ENCODE peak calls at places on chromosomes 6 and 20, in nine cellular contexts. Y is naive B cell; U is CD8-positive, alpha-beta memory T cell; D is RPMI7951; K is nephron progenitor cell; F is amygdala; W is GM04504; L is activated naive CD8-positive, alpha-beta T cell treated with anti-CD3 and anti-CD28 coated beads for 36 hours; X is stimulated activated CD4-positive, alpha-beta T cell treated with anti-CD3 and anti-CD28 coated beads, TNF-alpha, amount 100 ng/mL, for 1 hour. N is an unnamed sample.

GRCh38 chr20:25271486-25272222 is 23.8 kb downstream of the PYGB start:
- DNase-seq in Y (no peak), U (no peak), D (no peak), K (no peak), F (no peak), W (no peak), L (no peak), X (no peak), N (no peak)

GRCh38 chr6:98828991-98829411 is 5.4 kb upstream of the POU3F2 start:
- DNase-seq in Y (no peak), U (no peak), D (no peak), K (no peak), F (no peak), W (no peak), L (no peak), X (no peak), N (no peak)

GRCh38 chr6:97963148-97963680 is 680.2 kb upstream of the MMS22L start:
- DNase-seq in Y (no peak), U (no peak), D (no peak), K (no peak), F (no peak), W (no peak), L (no peak), X (no peak), N (no peak)

GRCh38 chr20:60316759-60317158 is 358.5 kb downstream of the CDH26 start:
- DNase-seq in Y (no peak), U (no peak), D (no peak), K (no peak), F (no peak), W (no peak), L (no peak), X (no peak), N (no peak)

GRCh38 chr6:154460306-154461071 is 50.0 kb downstream of the CNKSR3 start:
- DNase-seq in Y (no peak), U (no peak), D (peak; percentile 75), K (no peak), F (no peak), W (no peak), L (no peak), X (no peak), N (no peak)

GRCh38 chr6:68638225-68638900 is 3.3 kb downstream of the ADGRB3 start:
- DNase-seq in Y (no peak), U (no peak), D (no peak), K (peak; percentile 59), F (no peak), W (no peak), L (peak; percentile 2), X (no peak), N (no peak)

GRCh38 chr6:22785036-22785435 is 215.7 kb downstream of the HDGFL1 start:
- DNase-seq in Y (no peak), U (no peak), D (peak; percentile 57), K (peak; percentile 5), F (no peak), W (no peak), L (no peak), X (no peak), N (no peak)

GRCh38 chr6:143253630-143254029 is 192.9 kb downstream of the AIG1 start:
- DNase-seq in Y (no peak), U (no peak), D (no peak), K (no peak), F (no peak), W (no peak), L (no peak), X (no peak), N (no peak)

GRCh38 chr6:153852481-153852880 is 186.6 kb upstream of the OPRM1 start:
- DNase-seq in Y (no peak), U (no peak), D (no peak), K (no peak), F (no peak), W (no peak), L (no peak), X (no peak), N (no peak)

GRCh38 chr6:43491750-43492661 is 14.6 kb downstream of the TJAP1 start:
- DNase-seq in Y (no peak), U (no peak), D (peak; percentile 77), K (no peak), F (peak; percentile 47), W (no peak), L (no peak), X (no peak), N (no peak)

GRCh38 chr20:46757754-46758678 is 48.6 kb downstream of the SLC2A10 start:
- DNase-seq in Y (peak; percentile 25), U (peak; percentile 21), D (peak; percentile 59), K (peak; percentile 72), F (no peak), W (no peak), L (peak; percentile 50), X (peak; percentile 14), N (peak; percentile 67)

GRCh38 chr6:157768863-157769551 is 54.0 kb upstream of the SNX9 start:
- DNase-seq in Y (peak; percentile 22), U (no peak), D (no peak), K (no peak), F (no peak), W (no peak), L (no peak), X (no peak), N (no peak)

GRCh38 chr6:14260839-14261238 is 143.3 kb downstream of the CD83 start:
- DNase-seq in Y (no peak), U (no peak), D (no peak), K (no peak), F (no peak), W (no peak), L (no peak), X (no peak), N (no peak)

GRCh38 chr6:170083236-170084051 is 207.4 kb downstream of the DLL1 start:
- DNase-seq in Y (no peak), U (no peak), D (no peak), K (no peak), F (no peak), W (no peak), L (no peak), X (no peak), N (no peak)

GRCh38 chr6:143299253-143300166 is 151.0 kb downstream of the ADAT2 start:
- DNase-seq in Y (no peak), U (no peak), D (no peak), K (no peak), F (no peak), W (no peak), L (no peak), X (no peak), N (peak; percentile 30)

GRCh38 chr6:18323935-18324707 is 59.8 kb upstream of the DEK start:
- DNase-seq in Y (peak; percentile 55), U (peak; percentile 21), D (peak; percentile 42), K (peak; percentile 11), F (no peak), W (no peak), L (no peak), X (no peak), N (peak; percentile 53)

GRCh38 chr20:15528386-15529111 is 1044.7 kb downstream of the KIF16B start:
- DNase-seq in Y (no peak), U (no peak), D (peak; percentile 31), K (no peak), F (no peak), W (no peak), L (no peak), X (no peak), N (no peak)

GRCh38 chr6:11042750-11043551 is 1.2 kb downstream of the ELOVL2 start:
- DNase-seq in Y (peak; percentile 47), U (no peak), D (peak; percentile 26), K (peak; percentile 46), F (no peak), W (no peak), L (no peak), X (no peak), N (no peak)

GRCh38 chr6:71412559-71412958 is 123.9 kb downstream of the OGFRL1 start:
- DNase-seq in Y (no peak), U (no peak), D (no peak), K (peak; percentile 19), F (no peak), W (no peak), L (no peak), X (no peak), N (peak; percentile 25)

GRCh38 chr6:163688971-163689370 is 274.5 kb downstream of the QKI start:
- DNase-seq in Y (no peak), U (no peak), D (peak; percentile 72), K (no peak), F (no peak), W (no peak), L (no peak), X (no peak), N (no peak)

GRCh38 chr6:15338462-15338861 is 92.6 kb downstream of the JARID2 start:
- DNase-seq in Y (no peak), U (no peak), D (no peak), K (no peak), F (no peak), W (no peak), L (no peak), X (no peak), N (no peak)

GRCh38 chr6:103516336-103516735 is 1343.4 kb downstream of the HACE1 start:
- DNase-seq in Y (no peak), U (no peak), D (no peak), K (no peak), F (no peak), W (no peak), L (no peak), X (no peak), N (no peak)

GRCh38 chr6:170030284-170031095 is 260.4 kb downstream of the DLL1 start:
- DNase-seq in Y (no peak), U (no peak), D (no peak), K (no peak), F (no peak), W (no peak), L (no peak), X (no peak), N (no peak)

GRCh38 chr20:47330071-47330470 is 26.4 kb downstream of the ZMYND8 start:
- DNase-seq in Y (no peak), U (no peak), D (no peak), K (no peak), F (no peak), W (no peak), L (no peak), X (no peak), N (no peak)

GRCh38 chr20:47620808-47621805 is 119.4 kb downstream of the NCOA3 start:
- DNase-seq in Y (peak; percentile 35), U (peak; percentile 25), D (peak; percentile 72), K (no peak), F (no peak), W (peak; percentile 28), L (no peak), X (no peak), N (peak; percentile 27)

GRCh38 chr6:3808759-3809514 is 40.2 kb upstream of the FAM50B start:
- DNase-seq in Y (no peak), U (no peak), D (peak; percentile 98), K (no peak), F (no peak), W (peak; percentile 86), L (no peak), X (no peak), N (no peak)

GRCh38 chr6:142871910-142872331 is 73.1 kb downstream of the HIVEP2 start:
- DNase-seq in Y (peak; percentile 53), U (peak; percentile 68), D (peak; percentile 95), K (no peak), F (no peak), W (peak; percentile 85), L (peak; percentile 63), X (no peak), N (no peak)

N was measured in HEK293T.